ENCODE peak calls at places on chromosomes 4 and X, in eight cellular contexts. Q is CD4-positive, CD25-positive, alpha-beta regulatory T cell; Y is OCI-LY7; I is ovary; H is thoracic aorta; R is astrocyte; A is aorta; N is epithelial cell of esophagus. W is an unnamed sample.

GRCh38 chr4:13617801-13618200 is 9.7 kb downstream of the BOD1L1 start:
- DNase-seq in Q (no peak), Y (no peak), I (no peak), H (no peak), R (no peak), A (no peak), N (no peak), W (no peak)

GRCh38 chr4:157291071-157291470 is 70.5 kb downstream of the GRIA2 start:
- DNase-seq in Q (no peak), Y (no peak), I (no peak), H (no peak), R (no peak), A (no peak), N (no peak), W (no peak)

GRCh38 chrX:66622209-66622608 is 16.7 kb downstream of the EDA2R start:
- DNase-seq in Q (no peak), Y (no peak), I (no peak), H (no peak), R (peak), A (no peak), N (peak), W (no peak)

GRCh38 chr4:11471613-11472012 is 42.9 kb upstream of the HS3ST1 start:
- DNase-seq in Q (peak), Y (no peak), I (no peak), H (no peak), R (no peak), A (peak), N (peak), W (no peak)

GRCh38 chrX:19556202-19556601 is 40.9 kb upstream of the MAP3K15 start:
- DNase-seq in Q (no peak), Y (no peak), I (no peak), H (no peak), R (no peak), A (no peak), N (no peak), W (no peak)

GRCh38 chr4:67558493-67558892 is at the start of gene STAP1:
- DNase-seq in Q (no peak), Y (peak), I (no peak), H (no peak), R (no peak), A (no peak), N (no peak), W (no peak)

GRCh38 chr4:3291411-3291968 is 1.3 kb upstream of the RGS12 start:
- DNase-seq in Q (no peak), Y (no peak), I (no peak), H (no peak), R (no peak), A (no peak), N (peak), W (peak)

GRCh38 chr4:7236847-7237246 is 44.5 kb downstream of the SORCS2 start:
- DNase-seq in Q (no peak), Y (no peak), I (peak), H (no peak), R (no peak), A (no peak), N (no peak), W (no peak)

GRCh38 chr4:3462321-3462789 is 751 bp upstream of the DOK7 start:
- DNase-seq in Q (no peak), Y (no peak), I (no peak), H (no peak), R (no peak), A (no peak), N (no peak), W (no peak)

GRCh38 chr4:174216935-174217272 is 66.6 kb downstream of the FBXO8 start:
- DNase-seq in Q (no peak), Y (no peak), I (no peak), H (no peak), R (no peak), A (no peak), N (no peak), W (no peak)

GRCh38 chr4:78426972-78427371 is 124.6 kb upstream of the ANXA3 start:
- DNase-seq in Q (no peak), Y (no peak), I (no peak), H (no peak), R (no peak), A (no peak), N (no peak), W (no peak)

GRCh38 chr4:16914208-16914607 is 15.8 kb upstream of the LDB2 start:
- DNase-seq in Q (no peak), Y (peak), I (no peak), H (no peak), R (peak), A (no peak), N (peak), W (no peak)

GRCh38 chr4:116880625-116881024 is 204.8 kb downstream of the TRAM1L1 start:
- DNase-seq in Q (no peak), Y (no peak), I (no peak), H (no peak), R (no peak), A (no peak), N (no peak), W (no peak)

GRCh38 chr4:15918484-15919129 is 19.9 kb downstream of the FGFBP1 start:
- DNase-seq in Q (no peak), Y (no peak), I (no peak), H (no peak), R (no peak), A (no peak), N (peak), W (no peak)

GRCh38 chrX:57286507-57287251 is at the start of gene FAAH2:
- DNase-seq in Q (peak), Y (peak), I (no peak), H (no peak), R (no peak), A (no peak), N (peak), W (no peak)

GRCh38 chr4:78938868-78939666 is at the start of gene PAQR3:
- DNase-seq in Q (peak), Y (peak), I (peak), H (peak), R (peak), A (peak), N (peak), W (peak)

GRCh38 chr4:85498068-85498733 is 23.3 kb downstream of the ARHGAP24 start:
- DNase-seq in Q (no peak), Y (no peak), I (no peak), H (no peak), R (peak), A (peak), N (peak), W (peak)

GRCh38 chr4:112857461-112857860 is 192.0 kb upstream of the ANK2 start:
- DNase-seq in Q (no peak), Y (no peak), I (no peak), H (peak), R (peak), A (no peak), N (peak), W (no peak)

GRCh38 chrX:39532761-39533160 is 565.0 kb downstream of the BCOR start:
- DNase-seq in Q (no peak), Y (no peak), I (no peak), H (no peak), R (no peak), A (no peak), N (no peak), W (no peak)

GRCh38 chr4:168683595-168683994 is 186.7 kb downstream of the PALLD start:
- DNase-seq in Q (no peak), Y (no peak), I (no peak), H (no peak), R (peak), A (no peak), N (no peak), W (no peak)

GRCh38 chr4:84582988-84583870 is at the start of gene CDS1:
- DNase-seq in Q (no peak), Y (no peak), I (no peak), H (no peak), R (no peak), A (peak), N (peak), W (no peak)

GRCh38 chr4:158211288-158211687 is 1.0 kb downstream of the TMEM144 start:
- DNase-seq in Q (no peak), Y (no peak), I (no peak), H (no peak), R (no peak), A (no peak), N (peak), W (no peak)

GRCh38 chr4:21593268-21594002 is 355.1 kb downstream of the KCNIP4 start:
- DNase-seq in Q (no peak), Y (no peak), I (no peak), H (no peak), R (peak), A (no peak), N (no peak), W (no peak)

GRCh38 chrX:13888284-13888683 is 71.4 kb upstream of the GPM6B start:
- DNase-seq in Q (no peak), Y (no peak), I (no peak), H (no peak), R (no peak), A (no peak), N (no peak), W (no peak)

GRCh38 chr4:80462537-80463207 is 127.1 kb downstream of the CFAP299 start:
- DNase-seq in Q (no peak), Y (no peak), I (no peak), H (no peak), R (no peak), A (no peak), N (no peak), W (no peak)
- H3K4me3 ChIP-seq in Q (peak), Y (no peak), I (no peak), H (peak), R (no peak), A (no peak), N (no peak), W (no peak)

DNA sequence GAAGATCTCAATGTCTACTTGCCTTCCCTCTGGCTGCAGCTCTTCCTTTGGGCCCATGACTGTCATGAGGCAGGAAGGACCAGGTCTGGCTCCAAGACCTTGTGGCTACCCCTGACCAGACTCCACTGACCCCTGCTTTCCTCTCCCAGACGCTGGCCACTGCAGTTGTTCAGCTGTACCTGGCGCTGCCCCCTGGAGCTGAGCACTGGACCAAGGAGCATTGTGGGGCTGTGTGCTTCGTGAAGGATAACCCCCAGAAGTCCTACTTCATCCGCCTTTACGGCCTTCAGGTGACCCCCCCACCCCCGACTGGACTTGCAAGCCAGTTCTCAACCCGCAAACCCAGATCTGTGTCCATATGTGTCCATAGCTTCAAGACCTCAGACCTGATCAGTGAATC is 535 bp downstream of the WAS start:
- DNase-seq in Q (no peak), Y (no peak), I (no peak), H (no peak), R (no peak), A (no peak), N (no peak), W (no peak)
- H3K4me3 ChIP-seq in Q (peak), Y (peak), I (no peak), H (peak), R (no peak), A (no peak), N (no peak), W (peak)

DNA sequence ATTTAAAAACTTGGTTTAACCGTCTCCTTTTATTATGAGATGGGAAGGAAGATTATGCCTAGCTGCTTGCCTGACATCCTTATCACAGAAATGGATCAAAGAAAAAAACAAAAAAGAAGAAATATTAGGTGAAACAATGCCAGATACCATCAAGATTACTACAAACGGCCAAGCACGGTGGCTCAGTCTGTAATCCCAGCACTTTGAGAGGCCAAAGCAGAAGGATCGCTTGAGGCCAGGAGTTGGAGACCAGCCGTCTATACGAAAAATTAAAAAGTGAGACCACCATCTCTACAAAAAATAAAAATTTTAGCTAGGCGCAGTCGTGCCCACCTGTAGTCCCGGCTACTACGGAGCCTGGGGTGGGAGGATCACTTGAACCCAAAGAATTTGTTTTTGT is 2.3 kb downstream of the FRYL start:
- DNase-seq in Q (no peak), Y (no peak), I (no peak), H (no peak), R (no peak), A (no peak), N (no peak), W (no peak)
- H3K4me3 ChIP-seq in Q (peak), Y (peak), I (no peak), H (peak), R (peak), A (peak), N (peak), W (peak)

GRCh38 chr4:147620315-147620714 is 3.1 kb downstream of the TMEM184C start:
- DNase-seq in Q (no peak), Y (no peak), I (no peak), H (no peak), R (no peak), A (no peak), N (no peak), W (no peak)
- H3K4me3 ChIP-seq in Q (peak), Y (peak), I (no peak), H (no peak), R (no peak), A (no peak), N (no peak), W (no peak)

W was measured in tibial artery.